ENCODE peak calls at places on chromosomes 4 and X, in eight cellular contexts. G is tibial artery, X is nephron progenitor cell, R is psoas muscle, U is Calu3, Q is esophagus muscularis mucosa, V is K562, Z is NB4. P is an unnamed sample.

GRCh38 chr4:104677122-104677521 is 182.4 kb upstream of the CXXC4 start:
- DNase-seq in G (no peak), X (no peak), R (no peak), U (peak; percentile 3), Q (no peak), V (no peak), Z (no peak), P (no peak)

GRCh38 chrX:135740683-135741149 is 27.3 kb downstream of the CT45A3 start:
- DNase-seq in G (peak; percentile 58), X (no peak), R (no peak), U (peak; percentile 47), Q (no peak), V (peak; percentile 71), Z (peak; percentile 62), P (peak; percentile 64)

GRCh38 chr4:140135529-140136021 is 18.4 kb downstream of the MAML3 start:
- DNase-seq in G (no peak), X (no peak), R (peak; percentile 39), U (no peak), Q (no peak), V (no peak), Z (no peak), P (no peak)

GRCh38 chr4:80999943-81000342 is 30.6 kb upstream of the BMP3 start:
- DNase-seq in G (no peak), X (no peak), R (no peak), U (no peak), Q (no peak), V (no peak), Z (no peak), P (no peak)

GRCh38 chr4:3369781-3370660 is 71.7 kb upstream of the HGFAC start:
- DNase-seq in G (no peak), X (no peak), R (no peak), U (no peak), Q (peak; percentile 92), V (no peak), Z (peak; percentile 87), P (peak; percentile 8)

GRCh38 chrX:33465137-33465536 is 253.8 kb upstream of the DMD start:
- DNase-seq in G (no peak), X (no peak), R (no peak), U (no peak), Q (no peak), V (no peak), Z (no peak), P (no peak)

GRCh38 chr4:148205481-148205880 is 236.7 kb downstream of the NR3C2 start:
- DNase-seq in G (no peak), X (no peak), R (no peak), U (no peak), Q (no peak), V (no peak), Z (no peak), P (no peak)

GRCh38 chr4:66014146-66014765 is 344.0 kb upstream of the EPHA5 start:
- DNase-seq in G (no peak), X (no peak), R (peak; percentile 4), U (no peak), Q (no peak), V (no peak), Z (no peak), P (no peak)

GRCh38 chr4:112889619-112890294 is 159.7 kb upstream of the ANK2 start:
- DNase-seq in G (no peak), X (no peak), R (no peak), U (no peak), Q (no peak), V (no peak), Z (peak; percentile 37), P (peak; percentile 85)

GRCh38 chrX:3403748-3404147 is 57.3 kb upstream of the MXRA5 start:
- DNase-seq in G (no peak), X (no peak), R (no peak), U (no peak), Q (no peak), V (no peak), Z (no peak), P (no peak)

GRCh38 chr4:70746179-70746839 is 24.5 kb downstream of the RUFY3 start:
- DNase-seq in G (no peak), X (no peak), R (no peak), U (no peak), Q (no peak), V (no peak), Z (no peak), P (peak; percentile 51)

GRCh38 chr4:158996669-158997074 is 106.2 kb upstream of the RAPGEF2 start:
- DNase-seq in G (no peak), X (no peak), R (no peak), U (no peak), Q (no peak), V (no peak), Z (no peak), P (peak; percentile 97)

GRCh38 chr4:169342159-169342865 is 71.6 kb upstream of the SH3RF1 start:
- DNase-seq in G (no peak), X (no peak), R (no peak), U (no peak), Q (no peak), V (no peak), Z (no peak), P (no peak)

GRCh38 chrX:9682456-9682855 is 83.2 kb downstream of the GPR143 start:
- DNase-seq in G (no peak), X (no peak), R (no peak), U (no peak), Q (no peak), V (no peak), Z (no peak), P (no peak)

GRCh38 chr4:173270312-173271027 is 63.7 kb downstream of the HMGB2 start:
- DNase-seq in G (no peak), X (no peak), R (no peak), U (no peak), Q (no peak), V (no peak), Z (no peak), P (no peak)

GRCh38 chr4:80463509-80463908 is 128.0 kb downstream of the CFAP299 start:
- DNase-seq in G (no peak), X (no peak), R (no peak), U (no peak), Q (no peak), V (no peak), Z (peak; percentile 18), P (no peak)

GRCh38 chr4:177220376-177220775 is 89.3 kb upstream of the NEIL3 start:
- DNase-seq in G (no peak), X (no peak), R (no peak), U (no peak), Q (no peak), V (no peak), Z (no peak), P (peak; percentile 13)

GRCh38 chr4:135508006-135508714 is 1306.6 kb upstream of the PABPC4L start:
- DNase-seq in G (no peak), X (no peak), R (no peak), U (no peak), Q (no peak), V (no peak), Z (peak; percentile 14), P (peak; percentile 70)

GRCh38 chr4:137819964-137820383 is 287.7 kb upstream of the PCDH18 start:
- DNase-seq in G (no peak), X (no peak), R (no peak), U (peak; percentile 32), Q (no peak), V (peak; percentile 6), Z (peak; percentile 59), P (peak; percentile 80)

GRCh38 chr4:108337923-108338322 is 169.2 kb upstream of the LEF1 start:
- DNase-seq in G (no peak), X (no peak), R (no peak), U (no peak), Q (no peak), V (no peak), Z (no peak), P (peak; percentile 5)

GRCh38 chr4:147447820-147448219 is 33.1 kb upstream of the EDNRA start:
- DNase-seq in G (no peak), X (no peak), R (no peak), U (no peak), Q (no peak), V (no peak), Z (no peak), P (peak; percentile 63)

GRCh38 chrX:119682019-119682989 is 10.7 kb downstream of the SEPTIN6 start:
- DNase-seq in G (no peak), X (no peak), R (no peak), U (no peak), Q (no peak), V (no peak), Z (peak; percentile 76), P (no peak)

GRCh38 chr4:75484195-75484594 is 30.0 kb downstream of the RCHY1 start:
- DNase-seq in G (no peak), X (no peak), R (no peak), U (no peak), Q (no peak), V (no peak), Z (no peak), P (no peak)

DNA sequence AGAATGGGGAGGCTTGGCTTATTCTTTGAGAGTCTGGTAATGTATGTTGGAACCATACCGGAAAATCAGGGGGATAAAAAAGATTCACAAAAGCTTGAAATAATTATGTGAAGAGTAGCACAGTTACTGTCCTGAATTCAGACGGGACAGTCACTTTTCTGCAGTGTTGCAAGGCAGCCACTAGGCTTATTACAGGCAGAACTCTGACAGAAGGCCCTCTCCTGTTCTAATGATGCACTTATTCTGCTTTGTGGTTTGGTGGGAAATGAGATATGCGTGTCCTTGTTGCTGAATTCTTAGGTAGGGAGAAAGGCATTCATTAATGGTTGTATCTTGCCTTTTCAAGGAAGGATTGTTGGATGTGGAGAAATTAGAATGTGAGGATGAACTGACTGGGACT is 37.2 kb downstream of the GUCY1B1 start:
- DNase-seq in G (no peak), X (no peak), R (no peak), U (no peak), Q (no peak), V (no peak), Z (peak; percentile 9), P (peak; percentile 19)
- TF ChIP-seq CTCF in G (peak; percentile 15), X (peak; percentile 42), R (peak; percentile 11), U (no peak), Q (peak; percentile 40), V (no peak), Z (peak; percentile 37), P (no peak)

GRCh38 chrX:96183843-96184242 is 500.8 kb upstream of the DIAPH2 start:
- DNase-seq in G (no peak), X (no peak), R (no peak), U (no peak), Q (no peak), V (no peak), Z (peak; percentile 4), P (peak; percentile 25)
- TF ChIP-seq CTCF in G (no peak), X (peak; percentile 36), R (peak; percentile 20), U (no peak), Q (peak; percentile 38), V (no peak), Z (peak; percentile 20), P (peak; percentile 33)

DNA sequence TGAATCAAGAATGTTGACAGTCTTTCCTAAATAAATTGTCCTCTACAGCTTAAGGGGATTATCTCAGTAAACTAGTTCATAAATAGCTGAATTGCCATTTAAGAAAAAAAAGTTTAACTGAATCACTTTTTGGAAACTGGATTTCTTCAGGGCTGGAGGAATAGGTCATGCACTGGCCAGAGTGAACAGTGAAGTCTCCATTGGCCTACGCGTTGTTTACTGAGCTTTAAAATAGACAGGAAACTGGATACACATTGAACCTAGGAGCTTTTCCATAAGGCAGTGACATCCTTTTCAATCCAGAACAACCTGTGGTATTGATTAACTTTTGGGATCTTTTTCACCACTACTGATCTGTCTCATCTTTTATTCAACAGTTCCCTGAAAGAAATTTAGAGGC is 58.0 kb downstream of the COL4A6 start:
- DNase-seq in G (no peak), X (no peak), R (no peak), U (no peak), Q (no peak), V (no peak), Z (no peak), P (no peak)
- TF ChIP-seq CTCF in G (no peak), X (no peak), R (no peak), U (no peak), Q (no peak), V (no peak), Z (no peak), P (no peak)

GRCh38 chr4:184733654-184734524 is at the start of gene CENPU:
- DNase-seq in G (peak; percentile 98), X (peak; percentile 96), R (peak; percentile 96), U (peak; percentile 93), Q (peak; percentile 97), V (peak; percentile 100), Z (peak; percentile 99), P (peak; percentile 98)
- TF ChIP-seq CTCF in G (no peak), X (no peak), R (no peak), U (no peak), Q (no peak), V (no peak), Z (no peak), P (no peak)